ENCODE peak calls at places on chromosomes 11 and 22, in seven cellular contexts. N, M, D, S, Z, O and C are unnamed samples.

GRCh38 chr11:2270322-2271076 is at the start of gene ASCL2:
- DNase-seq in N (no peak), M (no peak), D (peak; percentile 59), S (no peak), Z (no peak), O (no peak), C (no peak)

GRCh38 chr11:46260161-46260560 is 17.3 kb upstream of the CREB3L1 start:
- DNase-seq in N (no peak), M (no peak), D (no peak), S (no peak), Z (no peak), O (no peak), C (no peak)

GRCh38 chr11:8604078-8604723 is 10.2 kb upstream of the STK33 start:
- DNase-seq in N (no peak), M (peak; percentile 45), D (peak; percentile 74), S (peak; percentile 100), Z (peak; percentile 51), O (peak; percentile 70), C (no peak)

GRCh38 chr11:122802876-122803275 is 35.4 kb upstream of the CRTAM start:
- DNase-seq in N (no peak), M (no peak), D (no peak), S (no peak), Z (no peak), O (no peak), C (no peak)

GRCh38 chr11:96413408-96413807 is 23.6 kb downstream of the JRKL start:
- DNase-seq in N (no peak), M (no peak), D (no peak), S (no peak), Z (no peak), O (no peak), C (no peak)

GRCh38 chr11:1092145-1092670 is 17.5 kb downstream of the MUC2 start:
- DNase-seq in N (no peak), M (no peak), D (no peak), S (no peak), Z (no peak), O (no peak), C (no peak)

GRCh38 chr11:122439911-122440782 is 215.4 kb upstream of the UBASH3B start:
- DNase-seq in N (no peak), M (peak; percentile 50), D (no peak), S (peak; percentile 45), Z (peak; percentile 48), O (no peak), C (no peak)

GRCh38 chr22:32407936-32408335 is 4.1 kb downstream of the RTCB start:
- DNase-seq in N (no peak), M (no peak), D (no peak), S (no peak), Z (no peak), O (no peak), C (no peak)

GRCh38 chr11:73359930-73360742 is 16.1 kb upstream of the RELT start:
- DNase-seq in N (no peak), M (no peak), D (no peak), S (peak; percentile 49), Z (no peak), O (no peak), C (no peak)

DNA sequence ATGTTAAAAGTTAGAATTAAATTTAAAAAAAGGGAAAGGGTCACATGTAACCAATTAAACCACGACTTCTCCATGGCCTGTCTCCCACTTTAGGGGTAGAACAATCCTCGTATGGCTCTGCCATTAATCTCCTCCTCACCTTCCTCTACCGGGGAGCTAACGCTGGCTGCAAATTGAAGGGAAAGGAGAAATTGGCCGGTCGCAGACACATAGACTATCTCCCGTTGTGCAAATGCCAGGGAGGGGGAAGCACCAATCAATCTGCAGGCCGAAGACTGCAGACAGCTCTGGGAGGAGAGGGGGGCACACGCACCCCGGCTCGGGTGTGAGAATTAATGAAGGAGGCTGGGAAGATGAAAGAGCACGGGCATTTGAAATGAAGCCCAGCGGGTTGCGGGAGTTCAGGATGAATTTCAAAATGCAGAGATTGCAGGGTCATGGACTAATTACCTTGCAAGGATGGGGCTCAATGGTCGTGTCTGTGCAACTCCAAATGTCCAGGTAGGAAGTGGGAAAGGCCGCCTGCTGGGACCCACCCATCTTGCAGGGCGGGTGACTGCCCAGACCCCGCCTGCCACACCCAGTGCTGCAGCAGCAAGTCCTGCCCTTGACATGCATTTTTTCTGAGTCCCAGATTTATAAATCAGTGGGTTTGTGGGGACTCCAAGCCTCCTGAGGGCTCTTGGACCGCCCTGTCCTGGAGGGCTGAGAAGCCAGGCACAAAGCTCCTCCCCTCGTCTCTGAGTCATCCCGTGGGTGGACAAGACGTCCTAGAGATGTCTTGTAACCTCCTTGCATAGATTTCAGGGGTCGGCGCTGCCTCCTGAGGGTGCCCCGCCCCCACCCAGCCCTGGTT is 534.2 kb downstream of the TBC1D22A start:
- DNase-seq in N (no peak), M (no peak), D (no peak), S (no peak), Z (no peak), O (no peak), C (no peak)
- H3K9me3 ChIP-seq in N (no peaks in the 10 kb centered on the region), M (no peaks in the 10 kb centered on the region), D (no peaks in the 10 kb centered on the region), S (peaks cover 7% of the 10 kb centered on the region), Z (peaks cover 74% of the 10 kb centered on the region), O (no peaks in the 10 kb centered on the region), C (no peaks in the 10 kb centered on the region)

DNA sequence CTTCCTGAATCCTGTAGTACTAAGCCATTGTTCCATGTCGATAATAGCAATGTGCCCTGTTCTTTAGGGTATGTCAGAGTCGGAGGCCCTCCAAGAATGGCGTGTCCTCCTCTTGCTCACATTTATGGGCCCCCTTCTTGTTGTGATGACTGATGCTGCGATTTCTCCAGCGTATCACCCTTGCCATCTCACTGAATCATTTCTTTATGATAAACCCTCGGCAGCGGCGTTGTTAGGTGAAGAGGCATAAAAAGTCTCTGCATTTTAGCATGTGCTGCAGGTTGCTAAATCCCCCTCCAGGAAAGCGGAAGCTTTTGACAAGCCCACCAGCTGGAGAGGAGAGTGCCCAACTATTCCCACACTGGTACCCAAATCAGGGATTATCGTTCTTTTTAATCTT is 1045.3 kb downstream of the BRD1 start:
- DNase-seq in N (no peak), M (no peak), D (no peak), S (no peak), Z (no peak), O (no peak), C (no peak)
- H3K9me3 ChIP-seq in N (no peaks in the 10 kb centered on the region), M (no peaks in the 10 kb centered on the region), D (no peaks in the 10 kb centered on the region), S (peaks cover 71% of the 10 kb centered on the region), Z (peaks cover 6% of the 10 kb centered on the region), O (peaks cover 9% of the 10 kb centered on the region), C (no peaks in the 10 kb centered on the region)

DNA sequence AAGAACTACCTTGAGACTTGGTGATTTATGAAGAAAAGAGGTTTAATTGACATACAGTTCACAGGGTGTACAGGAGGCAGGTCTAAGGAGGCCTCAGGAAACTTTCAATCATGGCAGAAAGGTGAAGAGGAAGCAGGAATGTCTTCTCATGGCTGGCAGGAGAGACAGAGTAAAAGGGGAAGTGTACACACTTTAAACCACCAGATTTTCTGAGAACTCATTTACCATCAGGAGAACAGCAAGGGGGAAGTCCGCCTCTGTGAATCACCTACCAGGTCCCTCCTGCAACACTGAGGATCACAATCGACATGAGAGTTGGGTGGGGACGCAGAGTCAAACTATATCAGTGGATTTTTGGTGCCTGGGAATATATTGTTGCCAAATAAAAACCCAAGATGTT is 40.3 kb upstream of the OR5D13 start:
- DNase-seq in N (no peak), M (no peak), D (no peak), S (no peak), Z (no peak), O (no peak), C (no peak)
- H3K9me3 ChIP-seq in N (no peaks in the 10 kb centered on the region), M (no peaks in the 10 kb centered on the region), D (no peaks in the 10 kb centered on the region), S (peaks cover 2% of the 10 kb centered on the region), Z (peaks cover 18% of the 10 kb centered on the region), O (peaks cover 3% of the 10 kb centered on the region), C (no peaks in the 10 kb centered on the region)

GRCh38 chr11:114615448-114616361 is 20.1 kb upstream of the NXPE4 start:
- DNase-seq in N (no peak), M (no peak), D (no peak), S (no peak), Z (no peak), O (no peak), C (no peak)

GRCh38 chr11:114616516-114616915 is 20.9 kb upstream of the NXPE4 start:
- DNase-seq in N (no peak), M (no peak), D (no peak), S (no peak), Z (no peak), O (no peak), C (no peak)

GRCh38 chr11:114619659-114620173 is 24.1 kb upstream of the NXPE4 start:
- DNase-seq in N (no peak), M (no peak), D (no peak), S (no peak), Z (no peak), O (no peak), C (no peak)

GRCh38 chr11:114618139-114618538 is 22.6 kb upstream of the NXPE4 start:
- DNase-seq in N (no peak), M (no peak), D (no peak), S (no peak), Z (no peak), O (no peak), C (no peak)

DNA sequence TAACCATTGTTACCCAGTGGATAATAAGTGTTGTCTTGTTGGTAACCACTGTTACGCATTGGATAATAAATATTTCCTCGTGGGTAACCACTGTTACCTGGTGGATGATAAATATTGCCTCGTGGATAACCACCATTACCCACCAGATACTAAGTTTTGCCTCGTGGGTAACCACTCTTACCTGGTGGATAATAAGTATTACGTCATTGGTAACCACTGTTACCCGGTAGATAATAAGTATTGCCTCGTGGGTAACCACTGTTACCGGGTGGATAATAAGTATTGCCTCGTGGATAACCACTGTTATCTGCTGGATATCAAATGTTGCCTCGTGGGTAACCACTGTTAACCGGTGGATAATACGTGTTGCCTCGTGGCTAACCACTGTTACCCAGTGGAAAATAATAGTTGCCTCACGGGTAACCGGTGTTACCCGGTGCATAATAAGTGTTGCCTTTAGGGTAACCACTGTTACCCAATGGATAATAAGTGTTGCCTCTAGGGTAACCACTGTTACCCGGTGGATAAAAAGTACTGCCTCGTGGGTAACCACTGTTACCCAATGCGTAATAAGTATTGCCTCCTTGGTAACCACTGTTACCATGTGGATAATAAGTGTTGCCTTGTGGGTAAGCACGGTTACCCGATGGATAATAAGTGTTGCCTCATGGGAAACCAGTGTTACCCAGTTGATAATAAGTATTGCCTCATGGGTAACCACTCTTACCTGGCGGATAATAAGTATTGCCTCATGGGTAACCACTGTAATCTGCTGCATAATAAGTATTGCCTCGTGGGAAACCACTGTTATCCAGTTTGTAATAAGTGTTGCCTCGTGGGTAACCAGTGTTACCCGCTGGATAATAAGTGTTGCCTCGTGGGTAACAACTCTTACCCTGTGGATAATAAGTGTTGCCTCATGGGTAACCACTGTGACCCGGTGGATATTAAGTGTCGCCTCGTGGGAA is 21.9 kb upstream of the NXPE4 start:
- DNase-seq in N (no peak), M (no peak), D (no peak), S (no peak), Z (no peak), O (no peak), C (no peak)
- H3K9me3 ChIP-seq in N (no peaks in the 10 kb centered on the region), M (peaks cover 3% of the 10 kb centered on the region), D (no peaks in the 10 kb centered on the region), S (no peaks in the 10 kb centered on the region), Z (peaks cover 25% of the 10 kb centered on the region), O (peaks cover 73% of the 10 kb centered on the region), C (peaks cover 4% of the 10 kb centered on the region)

GRCh38 chr11:62535802-62536201 is 10.8 kb downstream of the AHNAK start:
- DNase-seq in N (no peak), M (no peak), D (no peak), S (no peak), Z (no peak), O (no peak), C (no peak)
- H3K9me3 ChIP-seq in N (no peaks in the 10 kb centered on the region), M (no peaks in the 10 kb centered on the region), D (no peaks in the 10 kb centered on the region), S (no peaks in the 10 kb centered on the region), Z (no peaks in the 10 kb centered on the region), O (no peaks in the 10 kb centered on the region), C (no peaks in the 10 kb centered on the region)